ENCODE peak calls at places on chromosomes 2 and 18, in four cellular contexts. Z, P, I and D are unnamed samples.

GRCh38 chr18:50737127-50737526 is 82.7 kb downstream of the MRO start:
- DNase-seq in Z (no peak), I (peak), P (no peak), D (no peak)

GRCh38 chr2:10987439-10987838 is 75.7 kb downstream of the KCNF1 start:
- DNase-seq in Z (no peak), I (no peak), P (no peak), D (no peak)

GRCh38 chr2:20425371-20425881 is 21.4 kb upstream of the RHOB start:
- DNase-seq in I (no peak), P (no peak), Z (peak), D (no peak)

GRCh38 chr2:151394509-151394908 is 15.2 kb upstream of the RIF1 start:
- DNase-seq in I (no peak), Z (no peak), P (no peak), D (no peak)

GRCh38 chr2:56811401-56811800 is 627.6 kb downstream of the CCDC85A start:
- DNase-seq in P (no peak), Z (no peak), I (no peak), D (no peak)

GRCh38 chr2:180707867-180708205 is 272.6 kb upstream of the UBE2E3 start:
- DNase-seq in Z (peak), P (peak), I (no peak), D (peak)

GRCh38 chr2:2256011-2256410 is 75.1 kb downstream of the MYT1L start:
- DNase-seq in Z (no peak), P (no peak), I (no peak), D (no peak)

GRCh38 chr2:187698374-187699110 is 144.3 kb upstream of the TFPI start:
- DNase-seq in P (no peak), Z (no peak), I (no peak), D (peak)

GRCh38 chr2:239854596-239854995 is 170.5 kb downstream of the NDUFA10 start:
- DNase-seq in I (no peak), Z (no peak), P (no peak), D (no peak)

GRCh38 chr2:204441316-204441715 is 104.0 kb upstream of the PARD3B start:
- DNase-seq in Z (no peak), P (no peak), I (no peak), D (no peak)